ENCODE peak calls at places on chromosome 22, in ten cellular contexts. S, M, J, K, V, X, I, R, A and F are unnamed samples.

GRCh38 chr22:41846268-41847002 is 13.5 kb downstream of the SREBF2 start:
- DNase-seq in S (no peak), M (no peak), J (no peak), K (no peak), V (no peak), X (no peak), I (no peak), R (no peak), A (no peak), F (no peak)

GRCh38 chr22:20957691-20958440 is 9.2 kb upstream of the AIFM3 start:
- DNase-seq in S (peak), M (no peak), J (peak), K (no peak), V (peak), X (no peak), I (no peak), R (peak), A (no peak), F (no peak)

GRCh38 chr22:47329727-47330653 is 567.5 kb downstream of the TBC1D22A start:
- DNase-seq in S (no peak), M (no peak), J (no peak), K (no peak), V (no peak), X (no peak), I (no peak), R (no peak), A (no peak), F (no peak)

GRCh38 chr22:31680764-31681624 is 19.0 kb upstream of the PISD start:
- DNase-seq in S (peak), M (peak), J (peak), K (no peak), V (peak), X (no peak), I (peak), R (peak), A (no peak), F (no peak)

GRCh38 chr22:27518583-27519437 is 282.7 kb downstream of the MN1 start:
- DNase-seq in S (no peak), M (peak), J (no peak), K (no peak), V (no peak), X (no peak), I (peak), R (peak), A (no peak), F (no peak)

GRCh38 chr22:24968066-24968561 is 15.6 kb downstream of the KIAA1671 start:
- DNase-seq in S (no peak), M (no peak), J (no peak), K (no peak), V (no peak), X (no peak), I (no peak), R (peak), A (no peak), F (no peak)

GRCh38 chr22:28921585-28921879 is 38.2 kb downstream of the ZNRF3 start:
- DNase-seq in S (no peak), M (no peak), J (no peak), K (no peak), V (no peak), X (no peak), I (no peak), R (no peak), A (no peak), F (no peak)

GRCh38 chr22:32864596-32864995 is 63.1 kb downstream of the TIMP3 start:
- DNase-seq in S (no peak), M (no peak), J (no peak), K (no peak), V (no peak), X (no peak), I (no peak), R (no peak), A (no peak), F (no peak)

GRCh38 chr22:42152661-42153270 is 22.2 kb upstream of the CYP2D6 start:
- DNase-seq in S (no peak), M (no peak), J (no peak), K (no peak), V (no peak), X (no peak), I (no peak), R (no peak), A (no peak), F (no peak)